ENCODE peak calls at places on chromosomes 5 and 9, in five cellular contexts. G, T, F, U and Z are unnamed samples.

GRCh38 chr9:131275332-131276106 is 791 bp downstream of the FAM78A start:
- DNase-seq in F (peak), U (no peak), G (no peak), T (no peak), Z (no peak)

GRCh38 chr9:125932012-125932411 is 184.8 kb downstream of the PBX3 start:
- DNase-seq in U (no peak), G (no peak), F (no peak), T (no peak), Z (no peak)

GRCh38 chr9:116791314-116791713 is 104.2 kb downstream of the TRIM32 start:
- DNase-seq in T (no peak), F (no peak), U (no peak), G (no peak), Z (no peak)

GRCh38 chr5:148746826-148747535 is 79.4 kb upstream of the ADRB2 start:
- DNase-seq in U (no peak), G (no peak), T (no peak), F (no peak), Z (no peak)

GRCh38 chr5:59768204-59769040 is 125.1 kb downstream of the PDE4D start:
- DNase-seq in U (peak), F (peak), T (no peak), G (no peak), Z (no peak)

GRCh38 chr5:21774281-21774680 is 1078.9 kb downstream of the CDH12 start:
- DNase-seq in F (no peak), T (no peak), U (no peak), G (no peak), Z (no peak)

GRCh38 chr9:126916909-126917308 is 2.3 kb downstream of the RALGPS1 start:
- DNase-seq in F (no peak), U (no peak), T (no peak), G (no peak), Z (no peak)

GRCh38 chr5:103402861-103403260 is 144.3 kb downstream of the MACIR start:
- DNase-seq in U (no peak), F (no peak), G (no peak), T (no peak), Z (no peak)

GRCh38 chr5:32928761-32929160 is 217.6 kb downstream of the NPR3 start:
- DNase-seq in T (no peak), G (no peak), U (no peak), F (no peak), Z (no peak)

GRCh38 chr9:132474253-132474652 is 64.2 kb downstream of the CFAP77 start:
- DNase-seq in F (no peak), U (no peak), T (no peak), G (no peak), Z (no peak)

GRCh38 chr9:13524245-13524644 is 244.8 kb upstream of the MPDZ start:
- DNase-seq in T (no peak), F (no peak), U (no peak), G (no peak), Z (no peak)